ENCODE peak calls at places on chromosomes 13 and 19, in nine cellular contexts. X is SK-MEL-5; V is stimulated activated CD4-positive, alpha-beta T cell treated with anti-CD3 and anti-CD28 coated beads, Interleukin-15, amount 100 ng/mL, for 1 hour; A is stimulated activated naive CD8-positive, alpha-beta T cell treated with anti-CD3 and anti-CD28 coated beads, Interleukin-15, Interleukin-2, amounts not matched to agents 100 U/mL and 50 U/mL, for 24 hours; Q is stimulated activated effector memory CD8-positive, alpha-beta T cell treated with anti-CD3 and anti-CD28 coated beads, Interleukin-12 subunit alpha, Interleukin-12 subunit beta, amount 100 ng/mL, for 72 hours; O is T-cell; K is substantia nigra; R is RPMI7951; I is activated CD4-positive, CD25-positive, alpha-beta regulatory T cell. Z is an unnamed sample.
A peak's percentile ranks its signal among the peaks of the same experiment; 100 is the strongest.

GRCh38 chr19:48145596-48146254 is 24.4 kb downstream of the LIG1 start:
- DNase-seq in Q (no peak), A (no peak), V (no peak), I (no peak), K (no peak), R (no peak), O (no peak), X (no peak), Z (no peak)

GRCh38 chr13:77026255-77026782 is 640 bp downstream of the FBXL3 start:
- DNase-seq in I (peak; percentile 60), X (peak; percentile 54), O (peak; percentile 66), R (peak; percentile 73), V (peak; percentile 51), A (peak; percentile 84), K (peak; percentile 84), Q (peak; percentile 84), Z (peak; percentile 60)

GRCh38 chr19:55641376-55642152 is 762 bp downstream of the ZNF580 start:
- DNase-seq in O (no peak), A (no peak), X (peak; percentile 22), R (peak; percentile 34), Q (peak; percentile 78), V (no peak), K (no peak), I (no peak), Z (no peak)

GRCh38 chr19:17424743-17425365 is 5.0 kb downstream of the MVB12A start:
- DNase-seq in Q (no peak), I (no peak), A (peak; percentile 50), O (no peak), V (no peak), K (peak; percentile 59), X (peak; percentile 65), R (no peak), Z (peak; percentile 29)

GRCh38 chr19:35223856-35224505 is 4.6 kb downstream of the FAM187B start:
- DNase-seq in V (no peak), O (no peak), A (peak; percentile 0), I (no peak), K (no peak), Q (no peak), R (peak; percentile 85), X (no peak), Z (no peak)

GRCh38 chr19:52689804-52690394 is 44.9 kb downstream of the ZNF611 start:
- DNase-seq in A (peak; percentile 46), O (peak; percentile 1), V (peak; percentile 5), K (peak; percentile 71), I (no peak), Q (peak; percentile 66), R (no peak), X (no peak), Z (no peak)

GRCh38 chr13:29713841-29714240 is 118.4 kb upstream of the SLC7A1 start:
- DNase-seq in K (no peak), V (no peak), O (no peak), I (no peak), X (peak; percentile 28), A (no peak), Q (no peak), R (peak; percentile 26), Z (no peak)

GRCh38 chr19:49469828-49470614 is 4.0 kb upstream of the FLT3LG start:
- DNase-seq in V (peak; percentile 56), X (no peak), I (peak; percentile 49), R (peak; percentile 64), Q (peak; percentile 95), K (no peak), O (peak; percentile 69), A (peak; percentile 89), Z (no peak)

GRCh38 chr13:79307866-79308298 is 98.2 kb downstream of the RBM26 start:
- DNase-seq in X (no peak), I (no peak), R (peak; percentile 38), A (peak; percentile 9), Q (no peak), V (no peak), K (no peak), O (no peak), Z (no peak)

GRCh38 chr13:26179344-26179743 is 42.8 kb downstream of the RNF6 start:
- DNase-seq in I (no peak), A (no peak), K (no peak), R (no peak), O (no peak), Q (no peak), V (no peak), X (no peak), Z (no peak)

GRCh38 chr13:77874406-77874805 is 44.2 kb downstream of the EDNRB start:
- DNase-seq in A (no peak), O (no peak), K (no peak), X (no peak), V (no peak), I (no peak), R (no peak), Q (no peak), Z (no peak)

GRCh38 chr13:33740134-33740538 is 77.8 kb upstream of the RFC3 start:
- DNase-seq in A (no peak), X (peak; percentile 26), I (no peak), R (peak; percentile 29), V (no peak), Q (no peak), O (no peak), K (no peak), Z (no peak)

GRCh38 chr13:50310734-50311133 is 295.5 kb downstream of the KCNRG start:
- DNase-seq in R (no peak), X (no peak), O (no peak), A (no peak), V (no peak), K (no peak), I (no peak), Q (no peak), Z (no peak)

GRCh38 chr19:12676384-12676792 is 5.3 kb downstream of the DHPS start:
- DNase-seq in A (peak; percentile 95), V (peak; percentile 62), X (peak; percentile 83), Q (peak; percentile 94), I (peak; percentile 68), R (peak; percentile 74), K (peak; percentile 70), O (peak; percentile 61), Z (peak; percentile 70)

GRCh38 chr19:50515168-50515561 is 1.5 kb upstream of the ASPDH start:
- DNase-seq in I (no peak), A (no peak), X (no peak), V (no peak), Q (no peak), R (no peak), O (no peak), K (no peak), Z (no peak)

GRCh38 chr13:60431108-60431700 is 34.2 kb downstream of the TDRD3 start:
- DNase-seq in X (peak; percentile 77), Q (no peak), V (no peak), K (no peak), R (peak; percentile 51), O (no peak), I (no peak), A (no peak), Z (no peak)

GRCh38 chr19:32464279-32464678 is 58.7 kb downstream of the DPY19L3 start:
- DNase-seq in X (peak; percentile 45), Q (no peak), V (no peak), K (no peak), O (no peak), I (no peak), R (peak; percentile 8), A (no peak), Z (no peak)

GRCh38 chr13:46544811-46545210 is 8.2 kb upstream of the LRCH1 start:
- DNase-seq in Q (no peak), R (no peak), I (no peak), K (no peak), V (no peak), A (no peak), O (no peak), X (no peak), Z (no peak)

GRCh38 chr19:8655340-8655709 is 24.9 kb downstream of the NFILZ start:
- DNase-seq in O (no peak), R (no peak), I (no peak), X (no peak), Q (peak; percentile 61), A (peak; percentile 52), V (no peak), K (no peak), Z (no peak)

GRCh38 chr13:24727731-24728601 is 36.0 kb upstream of the RNF17 start:
- DNase-seq in A (peak; percentile 60), R (peak; percentile 70), Q (peak; percentile 72), K (peak; percentile 17), O (peak; percentile 67), I (peak; percentile 52), X (peak; percentile 91), V (peak; percentile 43), Z (peak; percentile 12)

GRCh38 chr13:96422002-96422401 is 332.1 kb downstream of the HS6ST3 start:
- DNase-seq in I (no peak), V (no peak), Q (no peak), A (no peak), K (no peak), O (no peak), X (no peak), R (no peak), Z (no peak)

GRCh38 chr19:1471514-1472107 is 7.4 kb downstream of the C19orf25 start:
- DNase-seq in I (no peak), R (no peak), O (no peak), A (no peak), K (no peak), Q (no peak), V (no peak), X (no peak), Z (no peak)

GRCh38 chr13:36959438-36960116 is 39.5 kb upstream of the SMAD9 start:
- DNase-seq in X (no peak), A (no peak), O (no peak), V (no peak), R (no peak), K (no peak), Q (no peak), I (no peak), Z (no peak)

GRCh38 chr19:2719910-2720776 is 1.0 kb downstream of the DIRAS1 start:
- DNase-seq in R (peak; percentile 21), O (no peak), Q (no peak), V (no peak), X (peak; percentile 28), K (peak; percentile 76), A (no peak), I (no peak), Z (no peak)